ENCODE peak calls at places on chromosomes 16 and 17, in six cellular contexts. G is H1, Z is K562, Q is HepG2, W is GM12891, T is GM12878. R is an unnamed sample.

GRCh38 chr16:52872706-52873105 is 180.0 kb downstream of the CHD9NB start:
- DNase-seq in W (no peak), T (no peak), G (no peak), Q (no peak), Z (no peak), R (no peak)

GRCh38 chr16:35252356-35252936 is 1793.0 kb downstream of the TP53TG3F start:
- DNase-seq in T (no peak), Q (no peak), W (no peak), Z (no peak), G (no peak), R (no peak)

GRCh38 chr17:752620-753219 is 656 bp upstream of the GEMIN4 start:
- DNase-seq in G (no peak), T (no peak), Q (no peak), W (peak; percentile 70), Z (peak; percentile 28), R (peak; percentile 31)

GRCh38 chr16:1505073-1505844 is 12.1 kb downstream of the TELO2 start:
- DNase-seq in G (no peak), Q (no peak), T (no peak), Z (no peak), W (no peak), R (no peak)

GRCh38 chr17:40859536-40859935 is 7.5 kb downstream of the KRT12 start:
- DNase-seq in T (no peak), G (no peak), W (no peak), Z (no peak), Q (no peak), R (no peak)

GRCh38 chr17:5583426-5584382 is 605 bp downstream of the NLRP1 start:
- DNase-seq in Q (no peak), W (no peak), T (no peak), Z (peak; percentile 5), G (no peak), R (peak; percentile 31)

GRCh38 chr16:87824991-87825841 is 44.1 kb downstream of the SLC7A5 start:
- DNase-seq in G (no peak), Q (peak; percentile 63), W (no peak), Z (no peak), T (no peak), R (no peak)

GRCh38 chr17:63124958-63125357 is 158.9 kb downstream of the TANC2 start:
- DNase-seq in W (no peak), Q (no peak), T (no peak), Z (no peak), G (no peak), R (no peak)

GRCh38 chr17:78337244-78338109 is 22.4 kb downstream of the SOCS3 start:
- DNase-seq in T (peak; percentile 87), Z (no peak), W (no peak), Q (no peak), G (no peak), R (peak; percentile 66)

GRCh38 chr17:4771519-4772234 is at the start of gene TM4SF5:
- DNase-seq in T (no peak), Z (no peak), W (no peak), G (no peak), Q (peak; percentile 95), R (no peak)

GRCh38 chr17:32875904-32876413 is 965 bp downstream of the MYO1D start:
- DNase-seq in T (no peak), Z (no peak), G (no peak), W (no peak), Q (no peak), R (no peak)

GRCh38 chr17:77541995-77542394 is 401.2 kb downstream of the SEC14L1 start:
- DNase-seq in W (no peak), G (no peak), Q (no peak), Z (peak; percentile 62), T (no peak), R (no peak)

GRCh38 chr16:4200000-4200780 is 41.7 kb downstream of the SRL start:
- DNase-seq in T (no peak), G (no peak), W (no peak), Q (peak; percentile 50), Z (peak; percentile 76), R (no peak)

GRCh38 chr16:28105954-28106353 is 42.4 kb upstream of the GSG1L start:
- DNase-seq in G (no peak), T (no peak), Q (no peak), Z (no peak), W (no peak), R (no peak)

GRCh38 chr16:55510185-55510805 is 1.4 kb downstream of the LPCAT2 start:
- DNase-seq in Q (no peak), G (no peak), Z (no peak), W (no peak), T (no peak), R (no peak)

GRCh38 chr16:84246679-84247077 is 6.9 kb upstream of the KCNG4 start:
- DNase-seq in T (no peak), W (no peak), G (no peak), Q (no peak), Z (peak; percentile 68), R (no peak)

GRCh38 chr17:79992657-79993389 is 42.8 kb downstream of the TBC1D16 start:
- DNase-seq in Z (no peak), G (no peak), W (no peak), T (no peak), Q (no peak), R (no peak)

GRCh38 chr17:2705263-2705662 is 6.3 kb downstream of the CLUH start:
- DNase-seq in T (no peak), Z (no peak), G (no peak), Q (peak; percentile 25), W (no peak), R (no peak)

GRCh38 chr17:34198519-34198918 is 56.6 kb upstream of the CCL2 start:
- DNase-seq in T (no peak), W (no peak), G (no peak), Z (no peak), Q (no peak), R (no peak)

GRCh38 chr16:22912654-22913053 is 98.7 kb downstream of the HS3ST2 start:
- DNase-seq in Z (no peak), W (no peak), G (no peak), T (no peak), Q (no peak), R (no peak)

GRCh38 chr16:21156767-21157467 is 1.6 kb upstream of the LDAF1 start:
- DNase-seq in Z (peak; percentile 66), G (no peak), W (peak; percentile 30), T (no peak), Q (peak; percentile 79), R (peak; percentile 28)

GRCh38 chr16:964696-965395 is 5.9 kb downstream of the LMF1 start:
- DNase-seq in Q (no peak), W (no peak), G (no peak), T (no peak), Z (no peak), R (no peak)

GRCh38 chr17:51044964-51045363 is 75.7 kb downstream of the SPAG9 start:
- DNase-seq in W (no peak), Q (no peak), T (no peak), Z (no peak), G (no peak), R (no peak)

GRCh38 chr16:66881560-66881959 is 1.2 kb downstream of the PDP2 start:
- DNase-seq in W (no peak), Q (no peak), T (no peak), G (no peak), Z (no peak), R (no peak)

GRCh38 chr16:82936941-82937551 is 310.3 kb downstream of the CDH13 start:
- DNase-seq in T (no peak), G (no peak), W (no peak), Q (no peak), Z (no peak), R (no peak)

DNA sequence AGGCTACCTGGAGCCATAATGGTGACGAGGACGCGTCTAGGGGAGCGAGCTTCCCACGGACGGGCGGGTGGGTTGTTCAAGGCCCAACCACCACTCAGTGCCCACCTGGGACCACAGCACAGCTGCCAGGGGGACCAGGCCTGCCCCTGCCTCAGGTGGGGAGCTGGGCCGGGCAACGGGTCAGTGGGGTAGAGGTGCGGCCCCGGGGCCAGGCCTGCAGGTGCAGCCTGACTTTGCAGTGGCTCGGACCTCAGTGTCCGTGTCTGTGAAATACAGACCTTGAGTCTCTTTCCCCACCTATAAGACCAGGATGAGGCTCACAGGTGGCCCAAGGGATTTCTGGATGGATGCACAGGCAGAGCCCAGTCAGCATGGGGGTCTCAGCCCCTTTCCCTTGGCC is 43.3 kb downstream of the ACTG1 start:
- DNase-seq in T (no peak), Z (no peak), Q (no peak), W (no peak), G (no peak), R (no peak)
- TF ChIP-seq POLR2A in T (no peak), Z (no peak), Q (no peak), W (no peak), G (no peak), R (no peak)

GRCh38 chr17:56679148-56679766 is 85.8 kb downstream of the NOG start:
- DNase-seq in Q (peak; percentile 15), Z (peak; percentile 44), G (no peak), T (no peak), W (no peak), R (no peak)
- TF ChIP-seq TAF1 in Q (no peak), Z (no peak), G (no peak), T (no peak), W (no peak), R (no peak)

DNA sequence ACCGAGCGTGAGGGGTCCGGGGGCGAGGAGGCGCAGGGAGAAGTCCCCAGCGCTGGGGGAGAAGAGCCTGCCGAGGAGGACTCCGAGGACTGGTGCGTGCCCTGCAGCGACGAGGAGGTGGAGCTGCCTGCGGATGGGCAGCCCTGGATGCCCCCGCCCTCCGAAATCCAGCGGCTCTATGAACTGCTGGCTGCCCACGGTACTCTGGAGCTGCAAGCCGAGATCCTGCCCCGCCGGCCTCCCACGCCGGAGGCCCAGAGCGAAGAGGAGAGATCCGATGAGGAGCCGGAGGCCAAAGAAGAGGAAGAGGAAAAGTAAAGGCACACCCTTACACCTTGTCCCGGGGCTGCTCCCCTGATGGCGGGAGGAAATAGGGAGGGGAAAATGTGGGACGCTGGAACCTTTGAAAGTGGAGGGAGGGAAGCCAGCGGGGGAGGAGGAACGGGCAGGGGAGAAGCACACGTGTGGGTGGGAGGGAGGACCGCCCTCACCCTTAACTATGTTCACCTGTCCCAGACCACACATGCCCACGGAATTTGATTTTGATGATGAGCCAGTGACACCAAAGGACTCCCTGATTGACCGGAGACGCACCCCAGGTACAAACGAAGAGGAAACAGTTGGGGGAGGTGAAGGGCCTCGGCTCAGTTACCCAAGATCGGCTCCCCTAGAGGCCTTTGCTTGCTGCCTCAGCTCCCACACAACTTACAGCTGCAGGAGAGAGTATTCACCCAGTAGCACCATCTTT is 916 bp downstream of the PAGR1 start:
- DNase-seq in Z (peak; percentile 58), G (no peak), T (no peak), W (peak; percentile 52), Q (peak; percentile 47), R (peak; percentile 62)
- TF ChIP-seq POLR2AphosphoS5 in Z (peak; percentile 28), G (no peak), T (no peak), W (no peak), Q (peak; percentile 41), R (no peak)

DNA sequence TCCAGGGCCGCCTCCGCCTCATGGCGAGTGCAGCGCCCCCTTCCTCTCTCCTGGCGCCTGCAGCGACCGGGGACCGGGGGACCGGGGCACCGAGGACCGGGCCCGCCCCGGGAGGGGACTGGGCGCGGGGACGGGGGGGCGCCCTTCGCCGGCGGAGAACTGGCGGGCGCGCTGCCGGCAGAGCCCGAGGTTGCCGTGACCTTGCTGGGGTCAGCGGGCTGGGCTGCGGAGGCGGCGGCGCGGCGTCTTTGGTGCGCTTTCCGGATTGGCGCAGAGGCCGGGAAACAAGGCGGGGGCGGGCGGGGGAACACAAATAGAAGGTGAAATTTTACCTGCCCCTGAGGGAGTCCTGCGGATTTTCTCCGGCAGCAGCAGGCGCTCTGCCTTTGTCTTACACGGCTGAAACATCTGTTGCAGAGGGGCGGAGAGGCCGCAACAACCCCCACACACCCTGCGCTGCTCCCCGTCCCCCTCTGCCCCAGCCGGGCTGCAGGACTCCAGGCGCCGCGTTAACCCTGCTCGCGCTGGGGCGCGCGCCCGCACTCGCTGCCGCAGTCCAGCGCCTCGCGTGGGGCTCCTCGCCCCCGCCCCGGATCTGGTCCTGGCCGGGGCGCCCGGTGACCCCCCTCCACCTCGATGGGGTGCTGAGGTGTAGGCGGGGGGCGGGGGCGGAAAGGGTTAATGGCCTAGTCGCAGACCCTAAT is 53.5 kb downstream of the SREBF1 start:
- DNase-seq in W (peak; percentile 59), Q (no peak), Z (peak; percentile 74), G (peak; percentile 38), T (peak; percentile 33), R (no peak)
- TF ChIP-seq POLR2A in W (no peak), Q (no peak), Z (no peak), G (no peak), T (no peak), R (no peak)

R was measured in GM12892.